ENCODE peak calls at places on chromosomes 11 and 22, in five cellular contexts. O is A549; H is fibroblast of pulmonary artery; T is CD4-positive, alpha-beta memory T cell; D is keratinocyte. E is an unnamed sample.

GRCh38 chr11:69575296-69576068 is 65.5 kb upstream of the CCND1 start:
- DNase-seq in D (no peak), H (no peak), T (no peak), O (no peak), E (no peak)

GRCh38 chr22:32411388-32411787 is 659 bp downstream of the RTCB start:
- DNase-seq in T (peak), O (no peak), H (peak), D (no peak), E (peak)

GRCh38 chr22:39287076-39287743 is 32.2 kb downstream of the RPL3 start:
- DNase-seq in H (no peak), T (no peak), D (no peak), O (no peak), E (no peak)

GRCh38 chr11:47572715-47573255 is 6.0 kb downstream of the KBTBD4 start:
- DNase-seq in O (no peak), T (no peak), H (no peak), D (no peak), E (no peak)

GRCh38 chr22:30861688-30862552 is 106.7 kb downstream of the MORC2 start:
- DNase-seq in H (no peak), D (no peak), T (no peak), O (no peak), E (no peak)

GRCh38 chr11:3139481-3140290 is 25.4 kb downstream of the OSBPL5 start:
- DNase-seq in T (no peak), D (no peak), O (no peak), H (no peak), E (no peak)

GRCh38 chr11:78841451-78842060 is 266.9 kb upstream of the NARS2 start:
- DNase-seq in D (no peak), H (no peak), O (no peak), T (no peak), E (no peak)

GRCh38 chr11:46295312-46295995 is 18.0 kb downstream of the CREB3L1 start:
- DNase-seq in T (peak), O (no peak), D (no peak), H (peak), E (peak)

GRCh38 chr11:86547727-86548126 is 124.7 kb downstream of the ME3 start:
- DNase-seq in H (peak), D (no peak), O (no peak), T (no peak), E (peak)

GRCh38 chr11:78192223-78192719 is 3.6 kb downstream of the USP35 start:
- DNase-seq in O (no peak), D (no peak), T (no peak), H (no peak), E (no peak)

GRCh38 chr22:48352086-48352911 is 1475.4 kb downstream of the BRD1 start:
- DNase-seq in O (no peak), D (no peak), H (no peak), T (no peak), E (no peak)

GRCh38 chr22:19876314-19876940 is 21.8 kb upstream of the GNB1L start:
- DNase-seq in H (no peak), O (no peak), T (no peak), D (no peak), E (no peak)

GRCh38 chr11:73140213-73141030 is 1.7 kb downstream of the FCHSD2 start:
- DNase-seq in O (peak), T (no peak), D (no peak), H (peak), E (peak)

GRCh38 chr11:108787105-108787504 is 122.2 kb downstream of the DDX10 start:
- DNase-seq in O (no peak), D (no peak), H (no peak), T (no peak), E (no peak)

GRCh38 chr11:35324981-35325380 is 94.4 kb downstream of the SLC1A2 start:
- DNase-seq in H (no peak), O (no peak), D (no peak), T (no peak), E (peak)

GRCh38 chr11:28838741-28839140 is 730.6 kb downstream of the METTL15 start:
- DNase-seq in O (no peak), H (peak), T (no peak), D (no peak), E (peak)

GRCh38 chr11:28837599-28837998 is 729.4 kb downstream of the METTL15 start:
- DNase-seq in O (no peak), T (no peak), H (no peak), D (no peak), E (no peak)

GRCh38 chr11:28842716-28843115 is 734.5 kb downstream of the METTL15 start:
- DNase-seq in O (no peak), D (no peak), T (no peak), H (no peak), E (no peak)
- H3K4me3 ChIP-seq in O (no peak), D (no peak), T (no peak), H (no peak), E (no peak)

DNA sequence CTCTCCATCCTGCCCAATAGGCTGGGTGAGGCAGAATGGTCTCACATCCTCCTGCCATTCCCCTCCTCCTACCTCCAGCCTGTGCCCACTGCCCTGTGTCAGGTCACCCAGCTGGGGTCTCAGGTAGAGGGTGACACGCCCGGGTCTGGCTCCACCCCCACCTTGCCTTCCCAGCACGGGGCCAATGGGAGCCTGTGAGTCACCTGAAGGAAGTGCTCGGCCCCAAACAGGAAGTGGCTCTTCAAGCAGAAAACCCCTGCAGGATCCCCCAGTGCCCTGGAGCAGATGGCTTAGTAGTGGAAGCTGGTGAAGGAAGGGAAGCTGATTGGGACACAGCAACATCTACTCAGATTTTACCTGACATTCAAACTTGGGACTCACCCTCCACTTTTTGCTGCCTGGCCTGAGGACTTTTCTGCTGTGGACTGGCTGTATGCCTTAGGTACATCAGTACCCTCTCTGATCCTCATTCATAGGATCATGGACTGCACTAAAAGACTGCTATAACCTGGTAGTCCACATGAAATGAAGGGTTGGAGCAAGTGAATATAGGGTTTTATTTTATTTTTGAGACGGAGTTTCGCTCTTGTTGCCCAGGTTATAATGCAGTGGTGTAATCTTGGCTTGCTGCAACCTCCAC is 33.4 kb downstream of the GDPD5 start:
- DNase-seq in H (no peak), O (no peak), D (no peak), T (peak), E (no peak)
- H3K4me3 ChIP-seq in H (no peak), O (no peak), D (no peak), T (peak), E (no peak)

DNA sequence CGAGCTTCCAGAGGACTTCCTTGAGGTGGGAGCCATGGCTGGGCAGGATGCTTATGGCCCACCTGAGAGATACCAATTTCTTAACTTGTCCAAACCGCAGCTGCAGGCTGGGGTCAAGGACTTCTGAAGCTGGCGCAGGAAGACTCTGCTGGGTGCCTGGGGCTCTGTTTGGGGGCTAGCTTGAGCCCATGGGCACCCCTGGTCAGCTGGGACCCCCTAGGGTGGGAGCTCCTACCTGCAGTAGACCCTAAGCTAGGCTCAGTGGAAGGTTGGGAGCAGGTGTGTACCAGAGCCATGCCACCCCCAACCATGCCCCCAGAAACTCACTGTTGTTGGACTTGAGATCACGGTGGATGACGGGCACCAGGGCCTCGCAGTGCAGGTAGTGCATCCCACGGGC is 1.3 kb downstream of the MAP3K11 start:
- DNase-seq in O (no peak), H (no peak), D (no peak), T (no peak), E (no peak)
- H3K4me3 ChIP-seq in O (peak), H (peak), D (peak), T (peak), E (peak)

GRCh38 chr11:67482275-67482735 is 521 bp upstream of the AIP start:
- DNase-seq in T (no peak), H (no peak), D (no peak), O (no peak), E (no peak)

GRCh38 chr11:67484847-67485311 is 2.1 kb downstream of the AIP start:
- DNase-seq in O (no peak), T (peak), D (no peak), H (no peak), E (no peak)

GRCh38 chr11:67482736-67483497 is at the start of gene AIP:
- DNase-seq in O (peak), H (peak), T (peak), D (peak), E (peak)

GRCh38 chr11:67483498-67483798 is 622 bp downstream of the AIP start:
- DNase-seq in H (no peak), O (no peak), T (no peak), D (no peak), E (no peak)

DNA sequence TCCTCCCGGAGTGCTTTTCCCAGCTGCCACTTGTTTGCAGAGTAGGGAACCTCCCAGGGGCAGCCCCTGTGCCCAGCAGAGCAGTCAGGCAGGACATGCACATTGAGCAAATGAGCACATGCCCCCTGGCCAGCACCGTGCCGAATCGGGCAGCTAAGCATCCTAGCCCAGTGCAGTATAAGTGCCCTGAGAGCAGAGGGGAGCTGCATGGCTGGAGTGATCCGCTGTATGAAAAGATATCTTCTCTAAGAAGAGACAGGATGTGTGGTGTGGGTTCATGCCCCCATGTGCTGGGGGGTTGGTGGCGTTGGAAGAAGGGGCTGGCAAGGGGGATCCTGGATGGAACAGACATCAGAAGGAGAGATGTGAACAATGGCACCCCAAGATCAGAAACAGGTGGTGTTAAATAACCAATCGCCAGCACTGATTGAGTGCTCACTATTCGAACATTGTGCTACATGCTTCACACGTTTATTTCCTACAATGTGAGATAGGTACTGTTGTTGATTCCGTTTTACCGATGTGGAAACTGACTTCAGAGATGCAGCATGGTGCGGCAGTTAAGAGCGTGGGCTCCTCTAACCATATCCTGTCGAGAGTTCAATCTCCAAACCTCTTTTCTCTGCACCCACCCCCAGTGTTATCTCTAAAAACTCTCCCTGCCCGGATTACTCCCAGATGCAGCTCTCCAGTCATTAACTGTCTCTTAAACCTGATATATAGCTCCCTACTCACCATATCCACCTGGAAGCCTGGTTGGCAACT is 1.3 kb downstream of the AIP start:
- DNase-seq in O (no peak), D (no peak), T (peak), H (no peak), E (no peak)
- H3K4me3 ChIP-seq in O (no peak), D (no peak), T (peak), H (no peak), E (peak)

GRCh38 chr11:64890084-64890944 is 11.9 kb upstream of the EHD1 start:
- DNase-seq in D (no peak), T (no peak), H (no peak), O (no peak), E (no peak)
- H3K4me3 ChIP-seq in D (no peak), T (no peak), H (no peak), O (peak), E (no peak)

GRCh38 chr22:45503816-45504702 is 1.4 kb downstream of the FBLN1 start:
- DNase-seq in H (peak), D (no peak), O (no peak), T (no peak), E (peak)
- H3K4me3 ChIP-seq in H (peak), D (peak), O (peak), T (no peak), E (peak)

DNA sequence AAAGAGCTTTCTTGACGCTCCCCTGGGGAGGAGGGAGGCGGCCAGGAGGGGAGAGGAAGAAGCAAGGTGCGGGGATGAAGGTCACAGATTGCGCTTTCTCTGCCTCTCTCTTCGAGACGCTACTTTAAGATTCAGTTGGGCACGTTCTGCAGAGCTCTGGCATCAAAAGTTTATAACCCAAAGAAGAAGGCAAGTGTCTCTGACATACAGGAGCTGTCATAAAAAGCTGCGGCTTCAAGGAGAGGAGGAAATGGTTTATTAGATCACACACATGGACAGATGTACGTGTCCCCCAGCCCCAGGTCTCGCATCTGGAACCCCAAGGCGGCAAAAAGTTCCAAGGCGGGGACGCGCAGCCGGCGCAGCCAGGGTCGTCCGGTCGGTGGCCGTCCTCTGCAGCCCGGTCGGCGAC is 589.0 kb downstream of the OPCML start:
- DNase-seq in H (no peak), O (no peak), T (no peak), D (no peak), E (peak)
- H3K4me3 ChIP-seq in H (no peak), O (no peak), T (no peak), D (no peak), E (peak)

E was measured in adipocyte.